ENCODE peak calls at places on chromosomes 5 and 9, in nine cellular contexts. X is hepatic stellate cell; K is stimulated activated naive CD8-positive, alpha-beta T cell treated with anti-CD3 and anti-CD28 coated beads, Interleukin-15, amount 100 ng/mL, for 72 hours; O is BJ; M is HCT116; N is sciatic nerve; S is activated naive CD4-positive, alpha-beta T cell treated with Interleukin-2 at 50 U/mL for 16 hours; A is stimulated activated CD4-positive, alpha-beta T cell treated with anti-CD3 and anti-CD28 coated beads, TNF-alpha, amount 100 ng/mL, for 1 hour; L is stimulated activated CD8-positive, alpha-beta memory T cell treated with anti-CD3 and anti-CD28 coated beads, Interleukin-4, amount 100 ng/mL, for 4 hours. Y is an unnamed sample.

GRCh38 chr5:134099939-134100282 is 14.6 kb upstream of the TCF7 start:
- DNase-seq in N (no peak), S (no peak), L (no peak), A (no peak), O (no peak), K (no peak), M (no peak), X (no peak), Y (no peak)

GRCh38 chr9:107312651-107313050 is 29.6 kb downstream of the RAD23B start:
- DNase-seq in N (no peak), O (peak; percentile 9), S (no peak), X (no peak), A (no peak), L (no peak), K (no peak), M (no peak), Y (no peak)

GRCh38 chr9:32004431-32005076 is 379.9 kb upstream of the ACO1 start:
- DNase-seq in A (no peak), L (no peak), S (no peak), M (no peak), N (no peak), K (no peak), X (no peak), O (no peak), Y (no peak)

GRCh38 chr5:108046955-108047670 is 334.8 kb downstream of the FBXL17 start:
- DNase-seq in M (no peak), L (no peak), X (no peak), K (no peak), O (no peak), S (no peak), N (no peak), A (no peak), Y (no peak)

GRCh38 chr5:10351199-10351881 is 2.2 kb upstream of the MARCHF6 start:
- DNase-seq in S (no peak), X (peak; percentile 26), N (no peak), L (no peak), O (no peak), A (no peak), M (no peak), K (no peak), Y (no peak)

GRCh38 chr9:2271426-2271825 is 256.3 kb downstream of the SMARCA2 start:
- DNase-seq in S (no peak), A (no peak), X (peak; percentile 9), K (no peak), N (no peak), M (peak; percentile 18), O (no peak), L (no peak), Y (no peak)

GRCh38 chr5:71882826-71883744 is 164.0 kb downstream of the CARTPT start:
- DNase-seq in X (peak; percentile 24), M (no peak), O (peak; percentile 53), S (no peak), N (no peak), L (no peak), K (no peak), A (no peak), Y (no peak)

GRCh38 chr5:38341641-38342040 is 83.3 kb downstream of the EGFLAM start:
- DNase-seq in L (no peak), A (no peak), O (no peak), N (no peak), S (no peak), X (no peak), M (no peak), K (no peak), Y (no peak)

GRCh38 chr9:76374702-76375543 is 19.3 kb downstream of the RFK start:
- DNase-seq in M (no peak), S (no peak), O (peak; percentile 63), L (no peak), N (peak; percentile 88), K (no peak), X (peak; percentile 69), A (no peak), Y (no peak)

GRCh38 chr9:87667164-87667738 is 58.7 kb upstream of the CTSL start:
- DNase-seq in S (no peak), N (no peak), M (peak; percentile 23), O (no peak), K (no peak), A (no peak), L (no peak), X (no peak), Y (no peak)